ENCODE peak calls at places on chromosome 1, in six cellular contexts. R is cardiac muscle cell, W is ascending aorta, S is epithelial cell of proximal tubule, I is AG04450, E is AG10803. K is an unnamed sample.

GRCh38 chr1:53722025-53722424 is 16.9 kb downstream of the GLIS1 start:
- DNase-seq in E (no peak), I (no peak), S (no peak), W (no peak), R (no peak), K (no peak)

GRCh38 chr1:24415910-24416665 is 486 bp downstream of the NIPAL3 start:
- DNase-seq in I (no peak), R (peak; percentile 25), S (no peak), W (no peak), E (no peak), K (no peak)

GRCh38 chr1:43541721-43542401 is 11.2 kb downstream of the PTPRF start:
- DNase-seq in R (peak; percentile 50), S (no peak), W (peak; percentile 65), E (peak; percentile 77), I (no peak), K (no peak)

GRCh38 chr1:201253906-201254624 is 29.2 kb upstream of the PKP1 start:
- DNase-seq in I (no peak), R (no peak), W (no peak), E (no peak), S (no peak), K (peak; percentile 27)

GRCh38 chr1:219927956-219928790 is at the start of gene SLC30A10:
- DNase-seq in W (no peak), S (no peak), E (no peak), R (peak; percentile 10), I (no peak), K (no peak)

GRCh38 chr1:111227875-111228747 is 598 bp downstream of the CHI3L2 start:
- DNase-seq in S (peak; percentile 60), I (peak; percentile 59), R (peak; percentile 94), E (peak; percentile 78), W (no peak), K (no peak)

GRCh38 chr1:108829498-108829916 is 27.4 kb downstream of the AKNAD1 start:
- DNase-seq in R (no peak), I (no peak), S (peak; percentile 45), W (no peak), E (peak; percentile 58), K (no peak)

GRCh38 chr1:246785536-246786111 is 61.4 kb downstream of the SCCPDH start:
- DNase-seq in I (no peak), S (no peak), W (no peak), R (no peak), E (no peak), K (no peak)

GRCh38 chr1:24898909-24899439 is 31.1 kb downstream of the RUNX3 start:
- DNase-seq in S (no peak), W (no peak), I (no peak), R (no peak), E (no peak), K (peak; percentile 19)

GRCh38 chr1:77543822-77544448 is 138.5 kb downstream of the ZZZ3 start:
- DNase-seq in W (no peak), E (no peak), I (no peak), S (no peak), R (no peak), K (no peak)

GRCh38 chr1:93591291-93591832 is 90.3 kb downstream of the BCAR3 start:
- DNase-seq in R (no peak), E (no peak), I (no peak), W (no peak), S (peak; percentile 58), K (no peak)

GRCh38 chr1:12454406-12455391 is 163.3 kb downstream of the DHRS3 start:
- DNase-seq in E (peak; percentile 83), S (peak; percentile 86), I (no peak), R (peak; percentile 82), W (no peak), K (no peak)

GRCh38 chr1:184870319-184870718 is 104.0 kb downstream of the NIBAN1 start:
- DNase-seq in R (no peak), I (no peak), S (no peak), E (no peak), W (no peak), K (no peak)

GRCh38 chr1:224774378-224774777 is 155.1 kb upstream of the DNAH14 start:
- DNase-seq in W (no peak), R (no peak), S (no peak), E (no peak), I (no peak), K (no peak)

GRCh38 chr1:151972533-151973270 is 21.0 kb downstream of the S100A10 start:
- DNase-seq in S (peak; percentile 80), R (peak; percentile 79), E (peak; percentile 85), I (no peak), W (no peak), K (no peak)

GRCh38 chr1:33098371-33098770 is 17.4 kb downstream of the AZIN2 start:
- DNase-seq in W (no peak), S (no peak), R (peak; percentile 58), E (peak; percentile 84), I (no peak), K (no peak)
- H3K4me3 ChIP-seq in W (no peak overlapping the region), S (no peak overlapping the region), R (no peak overlapping the region), E (no peak overlapping the region), I (no peak overlapping the region), K (no peak overlapping the region)

GRCh38 chr1:14945132-14946010 is 208.2 kb upstream of the TMEM51 start:
- DNase-seq in S (no peak), R (peak; percentile 88), E (peak; percentile 96), I (peak; percentile 85), W (no peak), K (no peak)
- H3K4me3 ChIP-seq in S (no peak overlapping the region), R (no peak overlapping the region), E (peak overlapping the region; percentile 58), I (peak overlapping the region; percentile 52), W (peak overlapping the region; percentile 39), K (no peak overlapping the region)

GRCh38 chr1:50972766-50973165 is 2.7 kb downstream of the CDKN2C start:
- DNase-seq in S (no peak), W (no peak), R (no peak), I (no peak), E (no peak), K (no peak)
- H3K4me3 ChIP-seq in S (peak overlapping the region; percentile 8), W (peak overlapping the region; percentile 93), R (no peak overlapping the region), I (no peak overlapping the region), E (peak overlapping the region; percentile 95), K (no peak overlapping the region)

GRCh38 chr1:67685067-67685557 is at the start of gene GADD45A:
- DNase-seq in R (peak; percentile 100), W (peak; percentile 97), E (peak; percentile 100), S (peak; percentile 91), I (peak; percentile 99), K (peak; percentile 98)

GRCh38 chr1:67683736-67684525 is 1.1 kb upstream of the GADD45A start:
- DNase-seq in W (no peak), E (no peak), R (no peak), S (no peak), I (no peak), K (no peak)

GRCh38 chr1:67683306-67683705 is 1.7 kb upstream of the GADD45A start:
- DNase-seq in E (peak; percentile 74), R (peak; percentile 81), W (no peak), I (no peak), S (peak; percentile 86), K (no peak)

GRCh38 chr1:67685558-67686271 is 714 bp downstream of the GADD45A start:
- DNase-seq in S (no peak), R (peak; percentile 52), W (no peak), I (no peak), E (peak; percentile 54), K (peak; percentile 62)

GRCh38 chr1:67684526-67685066 is 405 bp upstream of the GADD45A start:
- DNase-seq in R (no peak), E (no peak), W (no peak), S (no peak), I (no peak), K (no peak)
- H3K4me3 ChIP-seq in R (no peak overlapping the region), E (peak overlapping the region; percentile 56), W (peak overlapping the region; percentile 52), S (peak overlapping the region; percentile 52), I (peak overlapping the region; percentile 54), K (peak overlapping the region; percentile 84)

GRCh38 chr1:1891349-1892078 is 627 bp upstream of the GNB1 start:
- DNase-seq in R (peak; percentile 63), S (no peak), I (no peak), W (no peak), E (peak; percentile 70), K (peak; percentile 73)

GRCh38 chr1:1893997-1894353 is 3.1 kb upstream of the GNB1 start:
- DNase-seq in W (no peak), I (no peak), S (no peak), R (no peak), E (no peak), K (no peak)

GRCh38 chr1:1892079-1892762 is 1.3 kb upstream of the GNB1 start:
- DNase-seq in S (no peak), R (no peak), W (no peak), I (no peak), E (peak; percentile 20), K (no peak)

GRCh38 chr1:1893291-1893985 is 2.6 kb upstream of the GNB1 start:
- DNase-seq in R (no peak), E (no peak), I (no peak), W (no peak), S (no peak), K (no peak)

GRCh38 chr1:1892763-1893120 is 1.9 kb upstream of the GNB1 start:
- DNase-seq in E (no peak), I (no peak), R (no peak), S (no peak), W (no peak), K (no peak)
- H3K4me3 ChIP-seq in E (peak overlapping the region; percentile 74), I (no peak overlapping the region), R (no peak overlapping the region), S (no peak overlapping the region), W (no peak overlapping the region), K (no peak overlapping the region)

K was measured in RWPE2.